ENCODE peak calls at places on chromosomes 2 and 18, in seven cellular contexts. One of them, this sample, is unnamed.

GRCh38 chr2:121004950-121005349 is 269.3 kb downstream of the GLI2 start:
- DNase-seq in cardiac muscle cell: no peak
- DNase-seq in upper lobe of right lung: no peak
- DNase-seq in neural progenitor cell: no peak
- DNase-seq in spleen: no peak
- DNase-seq in IMR-90: no peak
- DNase-seq in RWPE1: peak
- DNase-seq in this sample: no peak

GRCh38 chr18:48319796-48320638 is 89.2 kb downstream of the ZBTB7C start:
- DNase-seq in cardiac muscle cell: no peak
- DNase-seq in IMR-90: peak
- DNase-seq in neural progenitor cell: no peak
- DNase-seq in RWPE1: no peak
- DNase-seq in upper lobe of right lung: peak
- DNase-seq in spleen: no peak
- DNase-seq in this sample: no peak

GRCh38 chr2:73970268-73970803 is 14.4 kb upstream of the TET3 start:
- DNase-seq in IMR-90: no peak
- DNase-seq in upper lobe of right lung: no peak
- DNase-seq in cardiac muscle cell: no peak
- DNase-seq in spleen: no peak
- DNase-seq in RWPE1: no peak
- DNase-seq in neural progenitor cell: no peak
- DNase-seq in this sample: no peak

GRCh38 chr2:70103531-70104061 is 16.3 kb downstream of the PCBP1 start:
- DNase-seq in upper lobe of right lung: no peak
- DNase-seq in IMR-90: no peak
- DNase-seq in RWPE1: no peak
- DNase-seq in cardiac muscle cell: no peak
- DNase-seq in spleen: no peak
- DNase-seq in neural progenitor cell: no peak
- DNase-seq in this sample: peak

GRCh38 chr2:164542584-164543021 is 78.7 kb downstream of the GRB14 start:
- DNase-seq in neural progenitor cell: no peak
- DNase-seq in IMR-90: peak
- DNase-seq in upper lobe of right lung: no peak
- DNase-seq in RWPE1: no peak
- DNase-seq in cardiac muscle cell: no peak
- DNase-seq in spleen: no peak
- DNase-seq in this sample: no peak

GRCh38 chr2:46854260-46854659 is 61.3 kb downstream of the MCFD2 start:
- DNase-seq in neural progenitor cell: no peak
- DNase-seq in cardiac muscle cell: no peak
- DNase-seq in RWPE1: no peak
- DNase-seq in upper lobe of right lung: no peak
- DNase-seq in spleen: no peak
- DNase-seq in IMR-90: no peak
- DNase-seq in this sample: peak

GRCh38 chr2:25314514-25315315 is 27.0 kb downstream of the DNMT3A start:
- DNase-seq in IMR-90: peak
- DNase-seq in RWPE1: no peak
- DNase-seq in upper lobe of right lung: peak
- DNase-seq in neural progenitor cell: peak
- DNase-seq in spleen: peak
- DNase-seq in cardiac muscle cell: peak
- DNase-seq in this sample: peak

GRCh38 chr18:9038277-9038871 is 64.1 kb upstream of the NDUFV2 start:
- DNase-seq in IMR-90: peak
- DNase-seq in cardiac muscle cell: no peak
- DNase-seq in spleen: no peak
- DNase-seq in neural progenitor cell: no peak
- DNase-seq in upper lobe of right lung: no peak
- DNase-seq in RWPE1: no peak
- DNase-seq in this sample: no peak

GRCh38 chr2:216404010-216404618 is 8.2 kb upstream of the SMARCAL1 start:
- DNase-seq in IMR-90: peak
- DNase-seq in RWPE1: peak
- DNase-seq in cardiac muscle cell: peak
- DNase-seq in neural progenitor cell: peak
- DNase-seq in spleen: no peak
- DNase-seq in upper lobe of right lung: no peak
- DNase-seq in this sample: no peak

GRCh38 chr18:35136248-35136647 is 95.0 kb downstream of the MAPRE2 start:
- DNase-seq in neural progenitor cell: no peak
- DNase-seq in RWPE1: no peak
- DNase-seq in cardiac muscle cell: peak
- DNase-seq in upper lobe of right lung: no peak
- DNase-seq in IMR-90: no peak
- DNase-seq in spleen: no peak
- DNase-seq in this sample: no peak

GRCh38 chr2:120667981-120668380 is 67.7 kb upstream of the GLI2 start:
- DNase-seq in spleen: no peak
- DNase-seq in RWPE1: no peak
- DNase-seq in cardiac muscle cell: no peak
- DNase-seq in neural progenitor cell: no peak
- DNase-seq in upper lobe of right lung: no peak
- DNase-seq in IMR-90: no peak
- DNase-seq in this sample: peak

GRCh38 chr2:43407826-43408783 is 181.7 kb upstream of the ZFP36L2 start:
- DNase-seq in cardiac muscle cell: no peak
- DNase-seq in neural progenitor cell: no peak
- DNase-seq in upper lobe of right lung: no peak
- DNase-seq in spleen: no peak
- DNase-seq in IMR-90: peak
- DNase-seq in RWPE1: no peak
- DNase-seq in this sample: no peak

GRCh38 chr2:228377533-228377932 is 196.0 kb upstream of the SPHKAP start:
- DNase-seq in RWPE1: no peak
- DNase-seq in IMR-90: no peak
- DNase-seq in spleen: no peak
- DNase-seq in cardiac muscle cell: no peak
- DNase-seq in neural progenitor cell: no peak
- DNase-seq in upper lobe of right lung: no peak
- DNase-seq in this sample: no peak

GRCh38 chr2:96116879-96117533 is 635 bp upstream of the ADRA2B start:
- DNase-seq in neural progenitor cell: peak
- DNase-seq in upper lobe of right lung: peak
- DNase-seq in cardiac muscle cell: peak
- DNase-seq in spleen: peak
- DNase-seq in IMR-90: peak
- DNase-seq in RWPE1: peak
- DNase-seq in this sample: no peak

GRCh38 chr2:131032393-131032836 is 60.8 kb downstream of the FAM168B start:
- DNase-seq in cardiac muscle cell: no peak
- DNase-seq in RWPE1: no peak
- DNase-seq in spleen: peak
- DNase-seq in IMR-90: no peak
- DNase-seq in upper lobe of right lung: no peak
- DNase-seq in neural progenitor cell: no peak
- DNase-seq in this sample: peak

DNA sequence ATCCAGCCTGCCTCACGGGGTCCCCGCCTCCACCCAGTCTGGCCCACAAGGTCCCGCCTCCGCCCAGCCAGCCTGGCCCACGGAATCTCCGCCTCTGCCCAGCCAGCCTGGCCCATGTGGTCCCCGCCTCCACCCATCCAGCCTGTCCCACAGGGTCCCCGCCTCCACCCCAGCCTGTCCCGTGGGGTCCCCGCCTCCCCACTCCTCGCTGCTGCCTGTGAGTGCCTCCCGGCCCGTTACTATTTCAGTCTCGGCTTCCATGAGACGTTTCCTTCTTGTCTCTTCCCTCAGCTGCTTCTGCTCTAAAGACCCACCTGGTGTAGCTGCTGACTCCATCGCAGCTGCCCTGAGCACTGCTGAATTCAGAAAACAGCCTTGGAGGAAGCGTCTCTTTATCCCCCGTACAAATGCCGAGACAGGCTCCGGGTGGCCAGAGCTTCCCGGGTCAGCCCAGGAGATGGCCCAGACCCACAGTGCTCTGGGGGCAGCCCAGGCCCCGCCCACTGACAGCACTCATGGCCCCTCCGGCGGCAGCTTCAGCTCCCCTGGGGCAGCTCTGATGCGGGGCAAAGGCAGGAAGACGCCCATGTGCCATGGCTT is 69.8 kb downstream of the NFATC1 start:
- DNase-seq in cardiac muscle cell: peak
- DNase-seq in IMR-90: no peak
- DNase-seq in RWPE1: no peak
- DNase-seq in neural progenitor cell: peak
- DNase-seq in upper lobe of right lung: no peak
- DNase-seq in spleen: peak
- DNase-seq in this sample: no peak
- H3K27ac ChIP-seq in cardiac muscle cell: peak
- H3K27ac ChIP-seq in IMR-90: no peak
- H3K27ac ChIP-seq in RWPE1: peak
- H3K27ac ChIP-seq in neural progenitor cell: no peak
- H3K27ac ChIP-seq in upper lobe of right lung: no peak
- H3K27ac ChIP-seq in spleen: peak
- H3K27ac ChIP-seq in this sample: no peak

GRCh38 chr18:55588001-55588875 is at the start of gene TCF4:
- DNase-seq in cardiac muscle cell: peak
- DNase-seq in IMR-90: peak
- DNase-seq in spleen: peak
- DNase-seq in RWPE1: peak
- DNase-seq in upper lobe of right lung: peak
- DNase-seq in neural progenitor cell: peak
- DNase-seq in this sample: peak

GRCh38 chr18:55585586-55586521 is 2.1 kb downstream of the TCF4 start:
- DNase-seq in IMR-90: peak
- DNase-seq in spleen: no peak
- DNase-seq in cardiac muscle cell: no peak
- DNase-seq in RWPE1: no peak
- DNase-seq in neural progenitor cell: peak
- DNase-seq in upper lobe of right lung: no peak
- DNase-seq in this sample: no peak

GRCh38 chr18:55586841-55587240 is 1.2 kb downstream of the TCF4 start:
- DNase-seq in spleen: no peak
- DNase-seq in cardiac muscle cell: no peak
- DNase-seq in neural progenitor cell: peak
- DNase-seq in upper lobe of right lung: no peak
- DNase-seq in IMR-90: peak
- DNase-seq in RWPE1: no peak
- DNase-seq in this sample: no peak

GRCh38 chr18:55588876-55589595 is 1.0 kb upstream of the TCF4 start:
- DNase-seq in spleen: no peak
- DNase-seq in cardiac muscle cell: no peak
- DNase-seq in neural progenitor cell: no peak
- DNase-seq in upper lobe of right lung: no peak
- DNase-seq in RWPE1: no peak
- DNase-seq in IMR-90: peak
- DNase-seq in this sample: no peak

DNA sequence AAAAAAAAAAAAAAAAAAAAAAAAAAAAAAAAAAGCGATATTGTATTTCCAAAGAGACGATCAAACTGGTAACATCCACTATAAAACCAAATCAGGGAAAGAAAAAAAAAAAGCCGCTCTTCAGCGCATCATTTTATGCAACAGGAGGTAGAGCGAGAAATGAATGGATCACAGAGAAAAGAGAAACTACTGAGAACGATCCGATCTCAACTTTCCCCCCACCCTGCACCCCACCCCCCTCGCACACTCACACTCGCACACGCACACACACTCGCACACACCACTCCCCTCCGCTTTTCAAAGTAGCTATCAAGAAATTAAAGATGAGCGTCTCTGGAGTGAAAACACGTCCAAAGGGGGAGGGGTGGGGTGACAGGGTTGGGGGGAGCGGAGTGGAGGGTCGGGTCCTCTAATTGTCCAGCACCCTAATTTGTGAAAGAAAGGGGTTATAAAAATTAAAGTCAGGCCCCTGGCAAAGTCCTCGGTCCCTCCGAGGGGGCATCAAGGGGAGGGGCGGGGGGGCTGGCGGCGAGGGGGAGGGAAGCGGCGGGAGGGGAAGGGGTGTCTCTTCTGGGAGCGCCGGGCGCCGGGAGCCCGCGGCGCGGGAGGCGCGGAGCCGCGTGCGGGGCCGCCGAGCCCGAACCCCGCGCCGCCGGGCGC is 521 bp downstream of the TCF4 start:
- DNase-seq in RWPE1: no peak
- DNase-seq in upper lobe of right lung: no peak
- DNase-seq in neural progenitor cell: peak
- DNase-seq in spleen: no peak
- DNase-seq in cardiac muscle cell: peak
- DNase-seq in IMR-90: peak
- DNase-seq in this sample: no peak
- H3K27ac ChIP-seq in RWPE1: peak
- H3K27ac ChIP-seq in upper lobe of right lung: peak
- H3K27ac ChIP-seq in neural progenitor cell: peak
- H3K27ac ChIP-seq in spleen: peak
- H3K27ac ChIP-seq in cardiac muscle cell: no peak
- H3K27ac ChIP-seq in IMR-90: peak
- H3K27ac ChIP-seq in this sample: peak

GRCh38 chr18:11948852-11949523 is 32.3 kb upstream of the IMPA2 start:
- DNase-seq in cardiac muscle cell: no peak
- DNase-seq in upper lobe of right lung: no peak
- DNase-seq in spleen: peak
- DNase-seq in neural progenitor cell: no peak
- DNase-seq in IMR-90: peak
- DNase-seq in RWPE1: no peak
- DNase-seq in this sample: no peak
- H3K27ac ChIP-seq in cardiac muscle cell: no peak
- H3K27ac ChIP-seq in upper lobe of right lung: peak
- H3K27ac ChIP-seq in spleen: no peak
- H3K27ac ChIP-seq in neural progenitor cell: no peak
- H3K27ac ChIP-seq in IMR-90: peak
- H3K27ac ChIP-seq in RWPE1: peak
- H3K27ac ChIP-seq in this sample: peak

GRCh38 chr18:46256078-46256477 is 151.9 kb downstream of the HAUS1 start:
- DNase-seq in IMR-90: no peak
- DNase-seq in RWPE1: no peak
- DNase-seq in neural progenitor cell: no peak
- DNase-seq in spleen: no peak
- DNase-seq in cardiac muscle cell: no peak
- DNase-seq in upper lobe of right lung: no peak
- DNase-seq in this sample: no peak
- H3K27ac ChIP-seq in IMR-90: no peak
- H3K27ac ChIP-seq in RWPE1: no peak
- H3K27ac ChIP-seq in neural progenitor cell: no peak
- H3K27ac ChIP-seq in spleen: no peak
- H3K27ac ChIP-seq in cardiac muscle cell: no peak
- H3K27ac ChIP-seq in upper lobe of right lung: no peak
- H3K27ac ChIP-seq in this sample: no peak

GRCh38 chr2:45691152-45691551 is 39.7 kb downstream of the PRKCE start:
- DNase-seq in IMR-90: no peak
- DNase-seq in RWPE1: no peak
- DNase-seq in neural progenitor cell: no peak
- DNase-seq in cardiac muscle cell: no peak
- DNase-seq in spleen: no peak
- DNase-seq in upper lobe of right lung: no peak
- DNase-seq in this sample: no peak
- H3K27ac ChIP-seq in IMR-90: no peak
- H3K27ac ChIP-seq in RWPE1: no peak
- H3K27ac ChIP-seq in neural progenitor cell: no peak
- H3K27ac ChIP-seq in cardiac muscle cell: no peak
- H3K27ac ChIP-seq in spleen: no peak
- H3K27ac ChIP-seq in upper lobe of right lung: no peak
- H3K27ac ChIP-seq in this sample: no peak

GRCh38 chr18:49784427-49785185 is 28.7 kb downstream of the ACAA2 start:
- DNase-seq in neural progenitor cell: no peak
- DNase-seq in RWPE1: no peak
- DNase-seq in spleen: no peak
- DNase-seq in IMR-90: peak
- DNase-seq in cardiac muscle cell: no peak
- DNase-seq in upper lobe of right lung: no peak
- DNase-seq in this sample: no peak
- H3K27ac ChIP-seq in neural progenitor cell: no peak
- H3K27ac ChIP-seq in RWPE1: no peak
- H3K27ac ChIP-seq in spleen: no peak
- H3K27ac ChIP-seq in IMR-90: no peak
- H3K27ac ChIP-seq in cardiac muscle cell: no peak
- H3K27ac ChIP-seq in upper lobe of right lung: no peak
- H3K27ac ChIP-seq in this sample: no peak